ENCODE peak calls at places on chromosomes 6 and 20, in ten cellular contexts. Q is left colon; L is HT-29; Z is NCI-H1436; Y is HL-60; O is activated T-cell treated with anti-CD3 and anti-CD28 coated beads for 1 hour; M is GM04503; R is CD4-positive, alpha-beta T cell; T is AG04450; J is colonic mucosa. A is an unnamed sample.

GRCh38 chr6:4023240-4023639 is 55.7 kb downstream of the FAM217A start:
- DNase-seq in Q (no peak), L (no peak), Z (no peak), Y (no peak), O (no peak), M (no peak), R (no peak), T (no peak), J (no peak), A (no peak)

GRCh38 chr20:45902199-45902701 is 9.7 kb downstream of the PLTP start:
- DNase-seq in Q (no peak), L (no peak), Z (peak), Y (no peak), O (no peak), M (no peak), R (no peak), T (no peak), J (no peak), A (no peak)

GRCh38 chr6:137497722-137498463 is 3.7 kb upstream of the OLIG3 start:
- DNase-seq in Q (no peak), L (no peak), Z (no peak), Y (no peak), O (no peak), M (no peak), R (no peak), T (no peak), J (no peak), A (no peak)

GRCh38 chr6:13590574-13591153 is 16.3 kb downstream of the SIRT5 start:
- DNase-seq in Q (no peak), L (no peak), Z (no peak), Y (no peak), O (no peak), M (no peak), R (no peak), T (no peak), J (no peak), A (no peak)

GRCh38 chr6:32879691-32880090 is 25.7 kb downstream of the PSMB9 start:
- DNase-seq in Q (no peak), L (no peak), Z (no peak), Y (no peak), O (no peak), M (no peak), R (no peak), T (no peak), J (no peak), A (no peak)

GRCh38 chr6:28443112-28443773 is at the start of gene ZSCAN23:
- DNase-seq in Q (peak), L (peak), Z (peak), Y (peak), O (peak), M (peak), R (peak), T (peak), J (peak), A (peak)

GRCh38 chr20:9808166-9808565 is 30.7 kb downstream of the PAK5 start:
- DNase-seq in Q (no peak), L (no peak), Z (no peak), Y (no peak), O (no peak), M (no peak), R (no peak), T (no peak), J (no peak), A (no peak)

GRCh38 chr6:153698637-153699036 is 340.4 kb upstream of the OPRM1 start:
- DNase-seq in Q (no peak), L (no peak), Z (no peak), Y (no peak), O (no peak), M (no peak), R (no peak), T (no peak), J (no peak), A (no peak)

GRCh38 chr6:16239090-16239797 is 857 bp downstream of the GMPR start:
- DNase-seq in Q (peak), L (no peak), Z (no peak), Y (peak), O (no peak), M (no peak), R (peak), T (no peak), J (peak), A (no peak)

GRCh38 chr6:27503436-27504030 is 30.6 kb upstream of the ZNF184 start:
- DNase-seq in Q (peak), L (peak), Z (peak), Y (peak), O (peak), M (peak), R (peak), T (no peak), J (peak), A (peak)

GRCh38 chr20:24648481-24648880 is 179.1 kb downstream of the SYNDIG1 start:
- DNase-seq in Q (no peak), L (no peak), Z (no peak), Y (no peak), O (no peak), M (no peak), R (no peak), T (no peak), J (no peak), A (no peak)

GRCh38 chr6:28712982-28713381 is 187.3 kb downstream of the GPX5 start:
- DNase-seq in Q (no peak), L (no peak), Z (no peak), Y (no peak), O (no peak), M (no peak), R (no peak), T (no peak), J (no peak), A (no peak)

GRCh38 chr6:166957087-166957804 is 896 bp upstream of the RNASET2 start:
- DNase-seq in Q (peak), L (peak), Z (peak), Y (peak), O (no peak), M (no peak), R (no peak), T (no peak), J (peak), A (no peak)

GRCh38 chr6:158334534-158334933 is 22.3 kb downstream of the TULP4 start:
- DNase-seq in Q (no peak), L (no peak), Z (no peak), Y (no peak), O (no peak), M (no peak), R (no peak), T (no peak), J (no peak), A (no peak)

GRCh38 chr6:109103942-109104341 is 8.6 kb downstream of the CEP57L1 start:
- DNase-seq in Q (no peak), L (no peak), Z (no peak), Y (no peak), O (no peak), M (no peak), R (no peak), T (no peak), J (no peak), A (no peak)

GRCh38 chr6:162922816-162923215 is 195.0 kb downstream of the PACRG start:
- DNase-seq in Q (no peak), L (no peak), Z (no peak), Y (no peak), O (no peak), M (no peak), R (no peak), T (no peak), J (no peak), A (no peak)

GRCh38 chr6:106894978-106895702 is 79.4 kb downstream of the CD24 start:
- DNase-seq in Q (no peak), L (no peak), Z (no peak), Y (peak), O (no peak), M (no peak), R (no peak), T (no peak), J (no peak), A (no peak)

GRCh38 chr6:142835787-142836186 is 109.2 kb downstream of the HIVEP2 start:
- DNase-seq in Q (no peak), L (no peak), Z (no peak), Y (no peak), O (no peak), M (no peak), R (no peak), T (no peak), J (no peak), A (no peak)

GRCh38 chr20:46694484-46694883 is 5.2 kb upstream of the TP53RK start:
- DNase-seq in Q (no peak), L (peak), Z (no peak), Y (peak), O (no peak), M (no peak), R (no peak), T (no peak), J (no peak), A (no peak)

A was measured in NCI-H2227 treated with DMSO at 0.1 percent for 48 hours.